ENCODE peak calls at places on chromosomes 11 and 22, in four cellular contexts. C, J, G and R are unnamed samples. For H3K9me3, the result is how much of the 10 kb centered on the place peaks cover.

GRCh38 chr11:35785287-35786167 is 123.0 kb downstream of the TRIM44 start:
- DNase-seq in C (no peak), J (no peak), G (no peak), R (no peak)

GRCh38 chr11:99988105-99988907 is 698.8 kb upstream of the ARHGAP42 start:
- DNase-seq in C (no peak), J (no peak), G (no peak), R (no peak)

GRCh38 chr22:44669725-44670027 is 32.3 kb upstream of the PRR5 start:
- DNase-seq in C (no peak), J (no peak), G (peak), R (peak)

GRCh38 chr22:25219948-25220442 is 556 bp downstream of the CRYBB2 start:
- DNase-seq in C (no peak), J (no peak), G (no peak), R (no peak)

GRCh38 chr22:30023099-30023498 is 57.2 kb upstream of the HORMAD2 start:
- DNase-seq in C (no peak), J (no peak), G (peak), R (no peak)

GRCh38 chr11:43316451-43316850 is 4.7 kb downstream of the API5 start:
- DNase-seq in C (no peak), J (no peak), G (peak), R (peak)

GRCh38 chr11:96706761-96707160 is 316.9 kb downstream of the JRKL start:
- DNase-seq in C (no peak), J (no peak), G (no peak), R (no peak)

GRCh38 chr11:70289582-70289981 is 19.1 kb downstream of the PPFIA1 start:
- DNase-seq in C (no peak), J (no peak), G (no peak), R (no peak)

GRCh38 chr11:19674420-19674819 is 38.2 kb upstream of the NAV2 start:
- DNase-seq in C (no peak), J (peak), G (no peak), R (no peak)

GRCh38 chr22:41517172-41518047 is 26.9 kb downstream of the POLR3H start:
- DNase-seq in C (peak), J (peak), G (peak), R (peak)

GRCh38 chr11:77088236-77089003 is 14.2 kb upstream of the OMP start:
- DNase-seq in C (peak), J (peak), G (no peak), R (no peak)

GRCh38 chr11:14626650-14627049 is 17.0 kb upstream of the PDE3B start:
- DNase-seq in C (no peak), J (no peak), G (no peak), R (no peak)

GRCh38 chr22:40218723-40219294 is 41.1 kb downstream of the TNRC6B start:
- DNase-seq in C (no peak), J (peak), G (peak), R (no peak)

DNA sequence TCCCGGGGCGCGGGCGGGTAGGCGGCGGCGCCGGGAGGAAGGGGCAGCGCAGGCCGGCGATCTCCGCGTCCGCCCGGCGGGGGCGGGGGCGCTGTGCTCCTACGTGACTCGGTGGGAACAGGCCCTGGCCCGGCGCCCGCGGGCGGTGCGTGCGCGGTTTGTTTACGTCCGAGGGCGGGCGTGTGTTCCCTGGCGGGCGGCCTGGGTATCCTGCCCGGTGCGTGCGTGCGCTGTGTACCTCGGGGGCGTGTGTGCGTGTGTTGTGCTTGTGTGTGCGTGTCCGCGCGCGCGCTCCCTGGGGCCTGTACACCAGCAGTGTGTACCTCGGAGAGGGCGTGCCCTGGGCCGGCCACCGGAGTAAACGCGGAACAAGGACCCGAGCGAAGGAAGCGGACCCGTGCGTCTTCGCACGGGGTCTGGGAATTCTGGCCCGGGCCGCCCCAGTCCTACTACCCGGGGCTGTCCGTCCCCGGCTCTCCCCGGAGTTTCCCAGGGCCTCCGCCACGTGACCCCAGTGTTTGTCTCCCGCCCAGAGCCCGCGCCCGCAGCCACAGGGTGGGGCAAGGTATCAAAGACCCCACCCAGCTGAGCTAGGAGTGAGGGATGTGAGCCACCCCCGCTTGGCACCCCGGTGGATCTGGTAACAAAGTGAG is 769 bp downstream of the MAFF start:
- DNase-seq in C (peak), J (peak), G (peak), R (peak)
- TF ChIP-seq CTCF in C (peak), J (no peak), G (peak), R (no peak)

GRCh38 chr22:49332691-49333090 is 495.0 kb downstream of the BRD1 start:
- DNase-seq in C (no peak), J (no peak), G (no peak), R (no peak)

GRCh38 chr22:49333206-49333605 is 494.5 kb downstream of the BRD1 start:
- DNase-seq in C (no peak), J (no peak), G (no peak), R (no peak)

GRCh38 chr22:49330421-49331222 is 497.1 kb downstream of the BRD1 start:
- DNase-seq in C (no peak), J (no peak), G (no peak), R (no peak)

GRCh38 chr22:49331223-49331815 is 496.4 kb downstream of the BRD1 start:
- DNase-seq in C (no peak), J (no peak), G (no peak), R (no peak)

GRCh38 chr22:49331878-49332277 is 495.8 kb downstream of the BRD1 start:
- DNase-seq in C (no peak), J (no peak), G (no peak), R (no peak)
- H3K9me3 ChIP-seq in C (under half), J (under half), G (half or more), R (under half)

GRCh38 chr11:126113515-126113957 is 50.9 kb upstream of the CDON start:
- DNase-seq in C (peak), J (peak), G (peak), R (peak)

GRCh38 chr11:126113963-126114362 is 51.3 kb upstream of the CDON start:
- DNase-seq in C (no peak), J (no peak), G (no peak), R (no peak)

GRCh38 chr11:126115253-126115540 is 52.5 kb upstream of the CDON start:
- DNase-seq in C (peak), J (peak), G (no peak), R (no peak)

GRCh38 chr11:126114486-126115252 is 52.0 kb upstream of the CDON start:
- DNase-seq in C (no peak), J (no peak), G (peak), R (no peak)

DNA sequence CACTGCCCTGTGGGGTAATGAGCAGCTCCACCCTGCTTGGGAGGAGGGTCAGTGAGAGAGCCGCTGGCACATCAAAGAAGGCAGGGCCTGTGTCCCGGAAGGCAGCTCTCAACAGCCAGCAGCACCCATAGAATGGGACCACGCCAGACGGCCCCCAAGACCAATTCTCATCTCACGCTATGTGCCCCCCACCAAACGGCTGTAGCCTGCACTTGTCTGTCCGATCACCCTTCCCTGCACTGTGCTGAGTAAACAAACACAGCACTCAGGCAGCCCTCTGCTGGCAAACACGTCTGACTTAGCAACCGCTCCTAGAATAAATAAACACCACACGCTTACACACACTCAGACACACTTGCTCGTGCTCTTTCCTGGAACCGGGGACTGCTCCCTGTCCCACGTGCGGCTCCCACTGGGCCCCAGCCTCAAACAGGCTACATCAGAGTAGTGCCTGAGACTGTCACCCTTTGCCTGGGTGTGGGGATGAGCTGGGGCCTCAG is 53.2 kb upstream of the CDON start:
- DNase-seq in C (peak), J (peak), G (peak), R (peak)
- TF ChIP-seq CTCF in C (peak), J (peak), G (peak), R (peak)

GRCh38 chr11:125554038-125554437 is 15.2 kb upstream of the EI24 start:
- DNase-seq in C (no peak), J (no peak), G (no peak), R (no peak)
- H3K9me3 ChIP-seq in C (under half), J (under half), G (under half), R (under half)

GRCh38 chr11:12692238-12693074 is 18.2 kb downstream of the TEAD1 start:
- DNase-seq in C (peak), J (peak), G (peak), R (peak)
- TF ChIP-seq CTCF in C (no peak), J (no peak), G (no peak), R (no peak)

DNA sequence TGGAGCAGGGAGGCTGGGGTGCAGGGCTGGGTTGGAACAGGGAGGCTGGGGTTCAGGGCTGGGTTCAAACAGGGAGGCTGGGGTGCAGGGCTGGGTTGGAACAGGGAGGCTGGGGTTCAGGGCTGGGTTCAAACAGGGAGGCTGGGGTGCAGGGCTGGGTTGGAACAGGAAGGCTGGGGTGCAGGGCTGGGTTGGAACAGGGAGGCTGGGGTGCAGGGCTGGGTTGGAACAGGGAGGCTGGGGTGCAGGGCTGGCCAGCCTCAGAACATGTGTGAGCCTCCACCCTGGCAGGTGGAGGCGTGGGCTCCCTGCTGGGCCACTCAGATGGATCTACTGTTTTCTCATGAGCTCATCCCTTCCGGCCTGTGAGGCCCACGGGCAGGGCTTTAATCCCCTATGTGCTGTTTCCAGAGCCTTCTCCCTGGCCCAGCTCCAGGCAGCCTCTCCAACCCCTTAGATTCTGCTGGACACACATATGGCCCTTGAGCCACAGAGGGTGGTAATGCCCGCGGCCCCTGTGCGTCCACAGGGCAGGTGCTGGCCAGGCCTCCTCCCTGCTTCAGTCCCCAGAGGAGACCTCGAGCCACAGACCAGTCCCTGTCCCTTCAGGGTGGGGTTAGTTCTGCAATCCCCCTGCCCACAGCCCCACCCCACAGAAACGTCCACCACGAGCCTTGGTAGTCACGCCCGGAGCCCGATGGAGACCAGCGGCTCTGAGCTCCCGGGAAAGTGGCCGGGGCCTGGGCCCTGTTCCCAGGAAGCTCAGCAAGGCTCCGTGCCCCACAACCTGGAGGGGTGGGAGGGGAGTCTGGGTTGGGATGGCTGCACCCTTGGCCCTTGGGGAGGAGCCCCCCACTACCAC is 197.9 kb downstream of the BRD1 start:
- DNase-seq in C (no peak), J (peak), G (no peak), R (no peak)
- H3K9me3 ChIP-seq in C (under half), J (under half), G (under half), R (under half)

DNA sequence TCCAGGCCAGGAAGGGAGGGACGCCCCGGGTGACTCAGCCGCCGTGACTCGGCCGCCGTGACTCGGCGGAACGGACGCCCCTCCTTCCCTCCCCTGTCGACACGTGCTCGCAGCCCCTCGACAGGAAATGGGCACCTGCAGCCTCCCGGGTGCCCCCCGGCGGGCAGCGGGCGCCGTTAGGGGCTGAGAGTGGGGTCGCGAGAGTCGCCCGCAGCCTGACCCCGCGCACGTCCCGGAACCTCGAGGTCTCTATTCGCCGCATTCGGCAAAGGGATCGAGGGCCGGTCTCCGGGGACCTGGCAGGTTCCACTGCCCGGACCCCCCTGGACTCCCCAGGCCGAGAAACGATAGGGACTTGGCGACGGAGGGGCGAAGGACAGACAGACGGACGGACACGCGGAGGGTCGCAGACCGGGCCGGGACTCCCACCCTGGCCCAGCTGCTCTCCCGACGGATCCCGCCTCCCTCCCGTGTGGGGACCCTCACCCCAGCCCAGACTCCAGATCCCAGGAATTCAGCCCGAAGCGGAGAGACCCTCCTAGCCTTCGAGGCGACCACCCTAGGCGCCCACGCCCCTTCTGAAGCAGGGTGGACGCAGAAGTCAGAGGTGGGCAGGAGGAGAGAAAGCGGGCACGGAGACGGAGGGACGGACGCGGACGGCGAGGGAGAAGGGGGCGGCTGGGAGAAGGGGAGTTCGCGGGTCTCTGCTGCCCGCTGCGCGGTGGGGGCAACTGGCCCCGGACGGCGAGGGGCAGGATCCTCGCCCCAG is 648 bp downstream of the FOSL1 start:
- DNase-seq in C (peak), J (peak), G (peak), R (peak)
- TF ChIP-seq CTCF in C (no peak), J (no peak), G (peak), R (no peak)

DNA sequence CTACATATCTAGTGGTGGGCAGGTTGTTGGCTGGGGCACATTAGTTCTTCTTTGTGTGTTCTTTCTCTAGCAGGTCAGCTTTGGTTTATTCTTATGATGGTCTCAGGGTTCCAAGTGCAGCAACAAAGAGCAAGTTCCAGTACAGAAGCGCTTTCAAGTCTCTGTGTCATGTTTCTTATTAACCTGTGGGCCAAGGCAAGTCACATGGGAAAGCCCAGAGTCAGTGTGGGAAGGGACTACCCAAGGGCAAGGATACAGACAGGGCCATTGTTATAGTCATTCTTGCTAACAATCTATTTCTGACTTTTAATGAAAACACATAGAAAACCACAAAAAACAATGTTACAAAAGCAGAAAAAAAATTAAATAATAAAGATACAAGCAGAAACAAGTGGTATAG is 754.6 kb downstream of the TBC1D22A start:
- DNase-seq in C (no peak), J (no peak), G (no peak), R (no peak)
- H3K9me3 ChIP-seq in C (under half), J (under half), G (under half), R (under half)

GRCh38 chr11:120182790-120183491 is 27.9 kb upstream of the OAF start:
- DNase-seq in C (peak), J (peak), G (no peak), R (no peak)
- TF ChIP-seq CTCF in C (no peak), J (peak), G (peak), R (peak)